ENCODE peak calls at places on chromosomes 5 and 9, in ten cellular contexts. L is kidney tubule cell; Z is Kasumi-1; C is NCI-H2171; I is PC-3; N is T follicular helper cell; Y is activated CD8-positive, alpha-beta memory T cell treated with anti-CD3 and anti-CD28 coated beads for 4 hours; B is activated CD4-positive, alpha-beta memory T cell treated with anti-CD3 and anti-CD28 coated beads, Interleukin-2, amount 10 ng/mL, durations not matched to agents 7 days and 5 days; W is GM12865; K is LoVo. J is an unnamed sample.

GRCh38 chr9:130078547-130078946 is 24.8 kb downstream of the GPR107 start:
- DNase-seq in W (no peak), K (no peak), B (no peak), N (no peak), L (no peak), Z (no peak), Y (no peak), I (no peak), C (no peak), J (no peak)

GRCh38 chr5:180648658-180649296 is 623 bp downstream of the FLT4 start:
- DNase-seq in B (no peak), C (peak; percentile 1), I (no peak), N (no peak), Y (no peak), Z (no peak), L (no peak), K (no peak), W (no peak), J (no peak)

GRCh38 chr9:97938081-97938644 is at the start of gene HEMGN:
- DNase-seq in W (peak; percentile 40), I (no peak), N (no peak), C (no peak), L (no peak), Z (peak; percentile 27), Y (no peak), B (peak; percentile 49), K (no peak), J (no peak)

GRCh38 chr9:93674580-93675335 is 98.4 kb downstream of the PHF2 start:
- DNase-seq in N (no peak), W (no peak), C (no peak), L (no peak), Y (no peak), B (peak; percentile 9), K (no peak), I (no peak), Z (no peak), J (peak; percentile 57)

GRCh38 chr9:19085295-19085694 is 17.4 kb downstream of the HAUS6 start:
- DNase-seq in C (no peak), N (no peak), Y (no peak), W (peak; percentile 36), I (peak; percentile 59), L (peak; percentile 20), K (no peak), B (no peak), Z (peak; percentile 0), J (no peak)

GRCh38 chr5:77630246-77631165 is 8.0 kb downstream of the OTP start:
- DNase-seq in L (peak; percentile 50), I (peak; percentile 41), K (peak; percentile 66), W (peak; percentile 96), C (peak; percentile 57), B (peak; percentile 66), Y (no peak), N (no peak), Z (peak; percentile 79), J (peak; percentile 55)

GRCh38 chr5:142360051-142360498 is 35.3 kb upstream of the SPRY4 start:
- DNase-seq in B (no peak), Y (no peak), L (peak; percentile 37), Z (no peak), W (no peak), N (no peak), I (no peak), K (no peak), C (no peak), J (no peak)

GRCh38 chr5:138947780-138948179 is 72.6 kb upstream of the LRRTM2 start:
- DNase-seq in Y (no peak), W (no peak), B (no peak), Z (no peak), C (no peak), L (no peak), I (no peak), K (no peak), N (no peak), J (peak; percentile 78)

GRCh38 chr9:129326061-129327005 is 148.3 kb upstream of the IER5L start:
- DNase-seq in K (no peak), I (no peak), Z (no peak), W (no peak), Y (no peak), B (no peak), C (no peak), L (no peak), N (no peak), J (no peak)

GRCh38 chr9:89079421-89079820 is 88.2 kb downstream of the S1PR3 start:
- DNase-seq in Z (no peak), C (no peak), B (no peak), N (no peak), K (no peak), Y (no peak), I (no peak), L (no peak), W (no peak), J (no peak)